ENCODE peak calls at places on chromosome 11, in nine cellular contexts. I is H54, Q is heart left ventricle, F is IMR-90, E is uterus, U is GM12891, O is tibial nerve, M is A549, K is ovary. J is an unnamed sample.

GRCh38 chr11:114622858-114623257 is 27.3 kb upstream of the NXPE4 start:
- DNase-seq in F (no peak), I (no peak), M (no peak), K (no peak), E (no peak), O (no peak), Q (no peak), U (no peak), J (no peak)

GRCh38 chr11:103888541-103888951 is 147.9 kb upstream of the DDI1 start:
- DNase-seq in K (no peak), Q (no peak), O (no peak), E (no peak), I (no peak), U (no peak), F (no peak), M (no peak), J (peak; percentile 4)

GRCh38 chr11:28903716-28904115 is 795.5 kb downstream of the METTL15 start:
- DNase-seq in M (no peak), Q (no peak), K (no peak), E (no peak), I (no peak), U (no peak), O (no peak), F (peak; percentile 3), J (no peak)

GRCh38 chr11:24755260-24755839 is 258.5 kb downstream of the LUZP2 start:
- DNase-seq in M (no peak), E (no peak), F (no peak), Q (no peak), K (no peak), I (no peak), U (no peak), O (no peak), J (no peak)

GRCh38 chr11:19344661-19345518 is 104.1 kb upstream of the E2F8 start:
- DNase-seq in I (no peak), O (no peak), Q (peak; percentile 46), K (no peak), M (peak; percentile 28), E (no peak), F (peak; percentile 24), U (peak; percentile 66), J (no peak)

GRCh38 chr11:2086239-2087040 is 52.7 kb downstream of the IGF2 start:
- DNase-seq in I (no peak), F (no peak), M (no peak), K (no peak), U (no peak), O (no peak), Q (peak; percentile 20), E (no peak), J (no peak)

GRCh38 chr11:128351168-128351567 is 236.2 kb downstream of the ETS1 start:
- DNase-seq in F (no peak), U (no peak), Q (no peak), O (no peak), E (no peak), M (no peak), K (no peak), I (no peak), J (no peak)

GRCh38 chr11:17588166-17588565 is 41.1 kb downstream of the OTOG start:
- DNase-seq in K (no peak), Q (no peak), U (no peak), O (peak; percentile 4), E (no peak), M (no peak), I (no peak), F (no peak), J (no peak)

GRCh38 chr11:40321537-40321936 is 1137.9 kb downstream of the LRRC4C start:
- DNase-seq in F (no peak), E (no peak), Q (no peak), U (no peak), K (no peak), I (no peak), M (no peak), O (no peak), J (no peak)

GRCh38 chr11:116928102-116928777 is 90.8 kb upstream of the APOA1 start:
- DNase-seq in E (no peak), K (no peak), I (no peak), O (no peak), U (peak; percentile 22), M (no peak), Q (no peak), F (no peak), J (no peak)

GRCh38 chr11:26964335-26964734 is 29.6 kb upstream of the FIBIN start:
- DNase-seq in F (peak; percentile 29), I (no peak), E (no peak), U (no peak), Q (no peak), O (no peak), M (no peak), K (no peak), J (no peak)

GRCh38 chr11:71406681-71407080 is 41.5 kb downstream of the DHCR7 start:
- DNase-seq in M (no peak), F (no peak), O (no peak), Q (no peak), I (no peak), U (no peak), E (no peak), K (no peak), J (no peak)

GRCh38 chr11:111411456-111411855 is 32.4 kb upstream of the POU2AF1 start:
- DNase-seq in K (no peak), E (no peak), O (no peak), F (no peak), I (no peak), U (no peak), M (no peak), Q (no peak), J (no peak)

GRCh38 chr11:111414936-111415335 is 35.9 kb upstream of the POU2AF1 start:
- DNase-seq in U (no peak), K (no peak), E (no peak), I (no peak), F (no peak), M (no peak), O (no peak), Q (no peak), J (no peak)

GRCh38 chr11:111414267-111414931 is 35.3 kb upstream of the POU2AF1 start:
- DNase-seq in U (no peak), O (no peak), F (no peak), I (no peak), K (no peak), Q (no peak), M (no peak), E (no peak), J (no peak)

GRCh38 chr11:111412293-111412692 is 33.2 kb upstream of the POU2AF1 start:
- DNase-seq in U (no peak), O (no peak), Q (no peak), I (no peak), E (no peak), F (no peak), K (no peak), M (no peak), J (no peak)

DNA sequence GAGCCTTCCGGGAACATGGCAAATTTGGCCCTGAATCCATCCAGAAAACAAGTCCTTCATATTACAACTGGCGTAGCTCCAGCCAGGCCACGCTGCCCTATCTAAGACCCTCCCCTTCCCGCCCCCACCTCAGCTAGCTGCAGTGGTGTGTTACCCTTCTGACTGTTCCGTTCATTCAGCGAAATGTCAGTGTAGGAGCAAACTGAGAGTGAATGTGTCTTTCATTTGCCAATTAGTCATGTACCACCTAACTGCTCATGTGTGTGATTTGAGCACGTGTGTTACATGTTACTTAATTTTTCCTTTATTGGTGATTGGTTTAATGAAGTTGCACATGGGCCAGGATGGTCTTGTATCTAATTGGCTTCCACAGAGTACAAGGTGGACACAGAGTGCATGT is 34.8 kb upstream of the POU2AF1 start:
- DNase-seq in U (no peak), M (no peak), K (no peak), F (no peak), O (no peak), E (no peak), Q (no peak), I (no peak), J (no peak)
- TF ChIP-seq POLR2A in U (no peak), M (no peak), K (no peak), F (no peak), O (no peak), E (no peak), Q (no peak), I (no peak), J (no peak)

DNA sequence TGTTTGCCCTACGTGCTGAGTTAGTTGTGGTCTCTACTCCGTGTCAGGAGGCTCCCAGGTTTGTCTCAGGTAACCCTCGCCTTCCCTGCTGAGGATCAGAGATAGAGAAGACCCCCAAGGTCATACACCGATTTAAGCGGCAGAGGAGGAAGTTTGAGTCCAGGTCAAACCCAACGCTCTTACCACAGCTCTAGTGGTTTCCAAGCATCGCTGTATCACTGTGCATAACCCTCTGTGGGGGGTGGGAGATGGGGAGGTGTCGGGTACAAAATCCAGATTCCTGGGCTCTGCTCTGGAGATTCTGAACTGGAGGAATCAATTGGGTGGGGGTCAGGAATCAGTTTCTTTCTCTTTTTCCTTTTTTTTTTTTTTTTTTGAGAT is 627 bp downstream of the DNAJC4 start:
- DNase-seq in Q (no peak), M (no peak), O (no peak), K (no peak), I (no peak), U (no peak), E (peak; percentile 23), F (no peak), J (no peak)
- TF ChIP-seq POLR2A in Q (no peak), M (no peak), O (no peak), K (no peak), I (peak; percentile 6), U (no peak), E (no peak), F (no peak), J (no peak)

GRCh38 chr11:66268210-66268952 is at the start of gene RAB1B:
- DNase-seq in E (peak; percentile 100), F (peak; percentile 99), M (peak; percentile 94), U (peak; percentile 97), I (peak; percentile 95), O (peak; percentile 99), K (peak; percentile 100), Q (peak; percentile 100), J (peak; percentile 100)
- TF ChIP-seq POLR2A in E (peak; percentile 81), F (peak; percentile 30), M (peak; percentile 9), U (peak; percentile 74), I (peak; percentile 43), O (peak; percentile 89), K (peak; percentile 93), Q (peak; percentile 6), J (peak; percentile 74)

GRCh38 chr11:64009234-64009633 is 23.0 kb downstream of the OTUB1 start:
- DNase-seq in M (no peak), K (no peak), E (no peak), U (no peak), Q (no peak), F (no peak), O (no peak), I (no peak), J (no peak)

GRCh38 chr11:64008283-64008931 is 22.2 kb downstream of the OTUB1 start:
- DNase-seq in O (no peak), U (no peak), F (no peak), I (no peak), E (no peak), M (no peak), Q (no peak), K (no peak), J (no peak)

GRCh38 chr11:64007160-64007628 is 21.0 kb downstream of the OTUB1 start:
- DNase-seq in K (no peak), Q (peak; percentile 52), I (no peak), O (no peak), U (no peak), E (peak; percentile 32), M (peak; percentile 61), F (no peak), J (no peak)

GRCh38 chr11:64006468-64006867 is 20.2 kb downstream of the OTUB1 start:
- DNase-seq in I (no peak), U (no peak), Q (no peak), E (no peak), F (no peak), O (no peak), K (no peak), M (no peak), J (no peak)

GRCh38 chr11:64007629-64008282 is 21.5 kb downstream of the OTUB1 start:
- DNase-seq in E (peak; percentile 70), I (no peak), K (peak; percentile 89), M (peak; percentile 86), F (no peak), Q (peak; percentile 92), O (peak; percentile 33), U (no peak), J (peak; percentile 91)
- TF ChIP-seq POLR2A in E (no peak), I (no peak), K (no peak), M (no peak), F (no peak), Q (no peak), O (no peak), U (no peak), J (no peak)

J was measured in erythroblast.